ENCODE peak calls at places on chromosomes 3 and 15, in six cellular contexts. G is bronchial epithelial cell, K is left ventricle myocardium inferior, E is H7, M is HFF-Myc, C is choroid plexus epithelial cell. D is an unnamed sample.

GRCh38 chr3:150267288-150267687 is 140.8 kb upstream of the TSC22D2 start:
- DNase-seq in G (no peak), K (no peak), E (no peak), M (no peak), C (no peak), D (no peak)

GRCh38 chr3:155664922-155665695 is 79.8 kb downstream of the PLCH1 start:
- DNase-seq in G (peak), K (peak), E (no peak), M (peak), C (peak), D (peak)

GRCh38 chr15:85473455-85473854 is 93.1 kb downstream of the AKAP13 start:
- DNase-seq in G (no peak), K (no peak), E (no peak), M (no peak), C (peak), D (peak)

GRCh38 chr3:19547665-19548464 is 386.2 kb downstream of the EFHB start:
- DNase-seq in G (peak), K (no peak), E (no peak), M (no peak), C (no peak), D (no peak)

GRCh38 chr15:38555686-38556334 is 8.8 kb downstream of the RASGRP1 start:
- DNase-seq in G (peak), K (no peak), E (no peak), M (no peak), C (peak), D (peak)

GRCh38 chr15:31169558-31169957 is 68.0 kb upstream of the TRPM1 start:
- DNase-seq in G (no peak), K (no peak), E (peak), M (no peak), C (no peak), D (no peak)

GRCh38 chr15:63677778-63678177 is 80.6 kb downstream of the FBXL22 start:
- DNase-seq in G (peak), K (peak), E (no peak), M (no peak), C (no peak), D (no peak)

GRCh38 chr3:58023536-58023935 is 15.3 kb downstream of the FLNB start:
- DNase-seq in G (no peak), K (no peak), E (no peak), M (no peak), C (no peak), D (no peak)

GRCh38 chr3:46282696-46283095 is 40.4 kb downstream of the CCR3 start:
- DNase-seq in G (no peak), K (no peak), E (no peak), M (no peak), C (no peak), D (no peak)

GRCh38 chr15:53193149-53193548 is 403.0 kb upstream of the ONECUT1 start:
- DNase-seq in G (peak), K (no peak), E (peak), M (no peak), C (peak), D (no peak)

GRCh38 chr3:48190911-48191310 is 2.7 kb upstream of the CDC25A start:
- DNase-seq in G (no peak), K (no peak), E (no peak), M (no peak), C (no peak), D (no peak)

GRCh38 chr15:56367156-56367555 is 1.9 kb downstream of the TEX9 start:
- DNase-seq in G (no peak), K (no peak), E (no peak), M (no peak), C (no peak), D (no peak)

GRCh38 chr3:153343988-153344782 is 182.2 kb downstream of the RAP2B start:
- DNase-seq in G (no peak), K (no peak), E (no peak), M (no peak), C (peak), D (no peak)

GRCh38 chr3:5444253-5444652 is 256.7 kb downstream of the EDEM1 start:
- DNase-seq in G (no peak), K (no peak), E (no peak), M (no peak), C (no peak), D (no peak)

GRCh38 chr3:86989611-86990010 is 1.3 kb downstream of the VGLL3 start:
- DNase-seq in G (no peak), K (no peak), E (no peak), M (no peak), C (peak), D (no peak)

GRCh38 chr15:34644061-34644460 is 60.6 kb upstream of the GOLGA8B start:
- DNase-seq in G (peak), K (no peak), E (no peak), M (no peak), C (peak), D (peak)

GRCh38 chr15:30924353-30924752 is 20.6 kb downstream of the FAN1 start:
- DNase-seq in G (no peak), K (no peak), E (no peak), M (no peak), C (peak), D (no peak)

GRCh38 chr3:138348950-138349739 is 766 bp downstream of the MRAS start:
- DNase-seq in G (no peak), K (no peak), E (peak), M (no peak), C (peak), D (no peak)

GRCh38 chr3:189392969-189393368 is 221.2 kb downstream of the TPRG1 start:
- DNase-seq in G (peak), K (no peak), E (no peak), M (no peak), C (peak), D (no peak)

GRCh38 chr3:194395201-194395600 is 3.9 kb downstream of the GP5 start:
- DNase-seq in G (peak), K (no peak), E (no peak), M (no peak), C (peak), D (no peak)

GRCh38 chr3:111315911-111316310 is 226.1 kb upstream of the CD96 start:
- DNase-seq in G (peak), K (no peak), E (no peak), M (no peak), C (peak), D (peak)

GRCh38 chr15:80991446-80991845 is 1.8 kb upstream of the MESD start:
- DNase-seq in G (peak), K (peak), E (no peak), M (no peak), C (peak), D (no peak)

GRCh38 chr3:144272715-144273114 is 301.1 kb downstream of the DIPK2A start:
- DNase-seq in G (no peak), K (no peak), E (no peak), M (no peak), C (no peak), D (no peak)

GRCh38 chr3:44106761-44107160 is 134.9 kb upstream of the TOPAZ1 start:
- DNase-seq in G (no peak), K (no peak), E (no peak), M (no peak), C (peak), D (no peak)

GRCh38 chr15:49883121-49883520 is 235.9 kb downstream of the ATP8B4 start:
- DNase-seq in G (no peak), K (no peak), E (no peak), M (no peak), C (no peak), D (no peak)

GRCh38 chr3:155302476-155302875 is 9.0 kb upstream of the STRIT1 start:
- DNase-seq in G (peak), K (no peak), E (no peak), M (no peak), C (peak), D (peak)

GRCh38 chr3:39068556-39068955 is 16.7 kb downstream of the WDR48 start:
- DNase-seq in G (no peak), K (no peak), E (no peak), M (no peak), C (no peak), D (no peak)

GRCh38 chr3:30626443-30627181 is 20.2 kb downstream of the TGFBR2 start:
- DNase-seq in G (peak), K (no peak), E (no peak), M (no peak), C (peak), D (no peak)

GRCh38 chr15:62558640-62559039 is 393.6 kb upstream of the C2CD4B start:
- DNase-seq in G (no peak), K (no peak), E (no peak), M (no peak), C (no peak), D (no peak)
- H3K4me3 ChIP-seq in G (no peak), K (no peak), E (no peak), M (no peak), C (no peak), D (no peak)

DNA sequence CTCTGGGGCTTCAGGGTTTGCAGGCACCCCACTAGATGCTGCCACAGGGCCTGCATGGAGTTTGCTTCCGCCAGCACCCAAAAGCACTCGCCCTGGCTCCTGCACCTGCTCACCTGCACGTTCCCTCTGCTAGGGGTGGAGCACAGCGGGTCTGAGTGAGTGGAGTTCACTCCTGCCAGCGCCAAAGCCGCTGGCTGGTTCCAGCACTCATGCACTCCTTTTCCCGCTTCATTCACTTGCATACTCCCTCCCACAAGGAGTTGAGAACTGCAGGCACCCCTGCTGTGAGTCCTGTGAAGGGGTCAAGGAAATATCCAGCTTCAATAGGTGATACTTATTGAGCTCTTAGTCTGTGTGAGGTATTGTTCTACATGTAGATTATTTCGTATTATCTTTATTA is 537.5 kb downstream of the NR2F2 start:
- DNase-seq in G (no peak), K (no peak), E (no peak), M (no peak), C (no peak), D (no peak)
- H3K4me3 ChIP-seq in G (no peak), K (no peak), E (no peak), M (no peak), C (no peak), D (no peak)

GRCh38 chr3:114622001-114622400 is 328.2 kb downstream of the TIGIT start:
- DNase-seq in G (no peak), K (no peak), E (no peak), M (no peak), C (peak), D (no peak)
- H3K4me3 ChIP-seq in G (no peak), K (peak), E (no peak), M (peak), C (no peak), D (no peak)

GRCh38 chr3:129000742-129001100 is 383 bp upstream of the EFCC1 start:
- DNase-seq in G (no peak), K (no peak), E (peak), M (no peak), C (no peak), D (no peak)
- H3K4me3 ChIP-seq in G (no peak), K (peak), E (peak), M (peak), C (no peak), D (no peak)

DNA sequence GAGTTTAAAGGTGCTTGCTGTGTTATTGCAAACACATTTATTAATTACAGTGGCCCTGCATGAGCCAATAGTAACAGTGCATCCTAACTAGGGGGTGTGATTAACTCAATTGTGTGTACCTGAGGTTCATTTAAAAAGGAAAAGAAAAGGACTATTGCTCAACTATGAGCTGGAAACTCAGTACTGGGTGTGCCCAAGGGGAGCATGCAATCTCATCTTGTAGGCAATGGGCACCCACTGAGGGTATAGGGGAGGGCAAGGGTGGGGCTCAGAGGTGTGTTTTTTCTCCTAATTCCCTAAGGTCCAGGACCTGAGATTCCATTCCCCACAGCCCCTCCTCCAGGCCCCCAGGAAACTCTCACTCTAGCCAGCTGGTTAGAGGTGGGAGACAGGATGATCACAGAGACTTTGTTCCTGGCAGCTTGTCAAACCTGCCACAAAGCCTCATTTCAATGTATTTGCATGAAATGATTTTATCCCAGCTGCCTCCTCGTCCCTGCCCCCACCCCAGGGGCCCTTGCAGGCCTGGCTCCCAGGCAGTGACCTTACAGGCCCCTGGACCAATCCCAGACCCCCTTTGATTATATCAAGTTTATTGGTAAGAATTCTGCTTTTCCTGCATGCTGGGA is 220.7 kb downstream of the TBC1D2B start:
- DNase-seq in G (peak), K (no peak), E (no peak), M (no peak), C (no peak), D (no peak)
- H3K4me3 ChIP-seq in G (no peak), K (no peak), E (no peak), M (no peak), C (no peak), D (no peak)

DNA sequence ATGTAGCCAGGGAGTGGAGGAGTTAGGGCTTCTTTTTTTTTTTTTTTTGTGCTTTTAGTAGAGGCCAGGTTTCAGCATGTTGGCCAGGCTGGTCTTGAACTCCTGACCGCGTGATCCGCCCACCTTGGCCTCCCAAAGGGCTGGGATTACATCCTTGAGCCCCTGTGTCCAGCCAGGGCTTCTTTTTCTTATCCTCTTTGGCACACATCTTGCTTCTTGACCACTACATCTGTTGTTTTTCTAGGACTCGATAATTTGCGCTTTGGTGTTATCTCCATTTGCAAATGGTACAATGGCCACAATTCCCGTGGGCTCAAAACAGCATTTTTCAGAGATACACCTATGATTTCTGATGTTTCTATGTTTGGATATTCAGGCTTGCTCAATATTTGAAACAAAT is 4.2 kb downstream of the SKIL start:
- DNase-seq in G (no peak), K (no peak), E (no peak), M (no peak), C (no peak), D (no peak)
- H3K4me3 ChIP-seq in G (no peak), K (peak), E (peak), M (no peak), C (peak), D (peak)

DNA sequence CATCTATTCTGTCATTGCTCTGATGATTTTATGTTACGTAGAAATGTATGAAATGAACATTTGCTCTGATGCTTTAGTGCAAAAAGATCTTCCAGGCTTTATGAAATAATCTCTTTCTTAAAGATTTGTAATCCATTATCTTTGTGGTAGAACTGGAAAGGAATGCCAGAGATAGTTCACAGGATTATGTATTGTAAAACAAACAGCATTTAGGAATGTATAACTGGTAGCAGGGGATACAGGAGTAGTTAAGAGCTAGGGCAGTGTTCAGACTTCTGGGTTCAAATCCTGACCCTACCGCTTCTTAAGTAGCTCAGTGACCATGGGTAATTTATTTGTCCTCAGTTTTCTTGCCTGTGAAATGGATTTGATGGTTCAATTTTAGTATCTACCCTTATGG is 429.8 kb upstream of the TPM1 start:
- DNase-seq in G (no peak), K (no peak), E (no peak), M (no peak), C (peak), D (no peak)
- H3K4me3 ChIP-seq in G (no peak), K (no peak), E (no peak), M (no peak), C (no peak), D (no peak)

GRCh38 chr3:78516437-78516836 is 1251.4 kb downstream of the ROBO1 start:
- DNase-seq in G (no peak), K (no peak), E (no peak), M (no peak), C (no peak), D (no peak)
- H3K4me3 ChIP-seq in G (no peak), K (no peak), E (no peak), M (no peak), C (no peak), D (no peak)

DNA sequence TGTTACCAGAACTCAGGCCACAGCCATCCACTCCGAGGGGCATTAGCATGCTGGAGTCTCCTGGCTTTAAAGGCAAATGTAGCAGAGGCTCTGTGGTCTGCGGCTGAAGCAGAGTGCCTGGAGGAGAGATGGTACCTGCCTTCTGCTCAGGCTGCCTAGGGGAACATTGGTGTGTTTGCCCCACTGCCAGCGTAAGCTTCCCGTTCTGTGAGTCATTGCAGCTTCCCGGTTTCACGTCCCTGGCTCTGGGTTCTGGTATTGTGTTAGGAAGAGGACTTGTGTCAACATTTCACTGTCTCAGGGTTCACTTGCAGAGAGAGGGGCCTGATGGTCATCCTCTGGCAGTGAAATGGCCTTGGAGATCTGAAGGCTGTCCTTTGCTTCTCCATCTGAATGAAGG is 1.8 kb downstream of the GASK1A start:
- DNase-seq in G (peak), K (no peak), E (no peak), M (no peak), C (no peak), D (no peak)
- H3K4me3 ChIP-seq in G (no peak), K (no peak), E (no peak), M (no peak), C (no peak), D (no peak)